ENCODE peak calls at places on chromosomes 3 and 15, in four cellular contexts. I is NCI-H774; A is activated CD4-positive, alpha-beta T cell treated with anti-CD3 and anti-CD28 coated beads for 24 hours; H is ELR. S is an unnamed sample.

GRCh38 chr3:174016186-174016585 is 618.6 kb downstream of the NLGN1 start:
- DNase-seq in I (no peak), A (no peak), H (peak), S (no peak)

GRCh38 chr3:141875893-141876380 is 506 bp upstream of the ATP1B3 start:
- DNase-seq in I (peak), A (no peak), H (peak), S (peak)

GRCh38 chr3:16013563-16013962 is 160.9 kb upstream of the GALNT15 start:
- DNase-seq in I (no peak), A (no peak), H (peak), S (no peak)

GRCh38 chr15:69818529-69818928 is 279.2 kb downstream of the TLE3 start:
- DNase-seq in I (no peak), A (no peak), H (no peak), S (no peak)

GRCh38 chr15:87597346-87598052 is 659.0 kb downstream of the NTRK3 start:
- DNase-seq in I (no peak), A (no peak), H (no peak), S (no peak)

GRCh38 chr15:40266828-40267304 is 16.0 kb downstream of the ANKRD63 start:
- DNase-seq in I (no peak), A (no peak), H (peak), S (no peak)

GRCh38 chr3:177185035-177185574 is 12.2 kb downstream of the TBL1XR1 start:
- DNase-seq in I (no peak), A (no peak), H (no peak), S (no peak)

GRCh38 chr15:51692154-51692553 is 10.9 kb downstream of the SCG3 start:
- DNase-seq in I (no peak), A (no peak), H (no peak), S (no peak)

GRCh38 chr15:25060996-25061620 is 106.3 kb downstream of the SNRPN start:
- DNase-seq in I (no peak), A (no peak), H (no peak), S (no peak)

GRCh38 chr15:80770356-80770705 is 8.8 kb upstream of the CEMIP start:
- DNase-seq in I (no peak), A (no peak), H (no peak), S (no peak)

GRCh38 chr15:56759450-56759845 is 26.1 kb upstream of the ZNF280D start:
- DNase-seq in I (no peak), A (no peak), H (peak), S (no peak)

GRCh38 chr3:112799946-112800345 is 46.7 kb downstream of the CD200R1L start:
- DNase-seq in I (no peak), A (no peak), H (peak), S (no peak)